ENCODE peak calls at places on chromosomes 2 and 18, in nine cellular contexts. G is small intestine; L is CD4-positive, alpha-beta T cell; V is hepatocyte; E is fibroblast of lung; Q is suprapubic skin; J is A673; S is gastrocnemius medialis; H is OCI-LY7. N is an unnamed sample.

GRCh38 chr2:164617466-164617865 is 3.8 kb downstream of the GRB14 start:
- DNase-seq in G (no peak), L (no peak), V (no peak), E (no peak), Q (no peak), J (no peak), S (no peak), H (no peak), N (no peak)

GRCh38 chr2:61759718-61760117 is 94.1 kb downstream of the FAM161A start:
- DNase-seq in G (no peak), L (no peak), V (no peak), E (peak), Q (no peak), J (no peak), S (no peak), H (no peak), N (no peak)

GRCh38 chr2:107072150-107072940 is 186.4 kb upstream of the ST6GAL2 start:
- DNase-seq in G (no peak), L (no peak), V (no peak), E (no peak), Q (no peak), J (no peak), S (no peak), H (no peak), N (no peak)

GRCh38 chr2:207833265-207833751 is 63.6 kb upstream of the FZD5 start:
- DNase-seq in G (peak), L (no peak), V (no peak), E (no peak), Q (no peak), J (no peak), S (no peak), H (no peak), N (no peak)

GRCh38 chr18:79547413-79548076 is 132.1 kb upstream of the CTDP1 start:
- DNase-seq in G (no peak), L (no peak), V (no peak), E (no peak), Q (peak), J (no peak), S (no peak), H (no peak), N (peak)

GRCh38 chr18:54712315-54712714 is 116.0 kb upstream of the RAB27B start:
- DNase-seq in G (no peak), L (no peak), V (no peak), E (peak), Q (no peak), J (no peak), S (no peak), H (no peak), N (no peak)

GRCh38 chr2:62415518-62415917 is 90.5 kb downstream of the TMEM17 start:
- DNase-seq in G (no peak), L (no peak), V (no peak), E (no peak), Q (no peak), J (no peak), S (no peak), H (no peak), N (no peak)

GRCh38 chr2:230865766-230866703 is 1.3 kb downstream of the ITM2C start:
- DNase-seq in G (peak), L (no peak), V (peak), E (no peak), Q (no peak), J (peak), S (no peak), H (no peak), N (peak)

GRCh38 chr18:44229693-44230108 is 451.0 kb upstream of the SETBP1 start:
- DNase-seq in G (no peak), L (no peak), V (peak), E (peak), Q (peak), J (no peak), S (peak), H (no peak), N (peak)

GRCh38 chr2:160440888-160441287 is 52.7 kb downstream of the RBMS1 start:
- DNase-seq in G (no peak), L (no peak), V (no peak), E (no peak), Q (no peak), J (no peak), S (no peak), H (no peak), N (no peak)

GRCh38 chr2:138415891-138416494 is 85.6 kb upstream of the SPOPL start:
- DNase-seq in G (no peak), L (no peak), V (no peak), E (peak), Q (no peak), J (no peak), S (no peak), H (no peak), N (no peak)

GRCh38 chr2:194166818-194167217 is 1490.2 kb upstream of the SLC39A10 start:
- DNase-seq in G (peak), L (no peak), V (peak), E (peak), Q (no peak), J (peak), S (no peak), H (peak), N (no peak)

GRCh38 chr18:4987452-4988405 is 209.3 kb downstream of the AKAIN1 start:
- DNase-seq in G (no peak), L (no peak), V (no peak), E (no peak), Q (no peak), J (no peak), S (no peak), H (no peak), N (no peak)

GRCh38 chr2:205343103-205343502 is 339.2 kb upstream of the NRP2 start:
- DNase-seq in G (no peak), L (no peak), V (no peak), E (no peak), Q (no peak), J (no peak), S (no peak), H (no peak), N (no peak)

GRCh38 chr2:113980946-113981345 is 91.1 kb downstream of the ACTR3 start:
- DNase-seq in G (no peak), L (no peak), V (no peak), E (no peak), Q (no peak), J (no peak), S (no peak), H (no peak), N (peak)

GRCh38 chr18:62485684-62486083 is 37.1 kb upstream of the ZCCHC2 start:
- DNase-seq in G (peak), L (no peak), V (peak), E (peak), Q (no peak), J (peak), S (no peak), H (no peak), N (no peak)

GRCh38 chr2:142865924-142866323 is 11.5 kb upstream of the KYNU start:
- DNase-seq in G (peak), L (no peak), V (no peak), E (peak), Q (no peak), J (no peak), S (no peak), H (peak), N (no peak)

GRCh38 chr2:222672068-222672401 is 577 bp downstream of the MOGAT1 start:
- DNase-seq in G (peak), L (no peak), V (no peak), E (no peak), Q (no peak), J (no peak), S (no peak), H (no peak), N (no peak)

GRCh38 chr2:88258208-88258607 is 88.1 kb downstream of the THNSL2 start:
- DNase-seq in G (no peak), L (no peak), V (no peak), E (no peak), Q (no peak), J (peak), S (no peak), H (no peak), N (no peak)

GRCh38 chr2:109638807-109639206 is 24.6 kb downstream of the SOWAHC start:
- DNase-seq in G (no peak), L (no peak), V (no peak), E (no peak), Q (no peak), J (no peak), S (no peak), H (no peak), N (no peak)

GRCh38 chr18:37535968-37536367 is 29.6 kb downstream of the CELF4 start:
- DNase-seq in G (no peak), L (no peak), V (no peak), E (no peak), Q (no peak), J (no peak), S (no peak), H (no peak), N (no peak)

GRCh38 chr2:188142088-188142487 is 149.6 kb upstream of the GULP1 start:
- DNase-seq in G (no peak), L (no peak), V (no peak), E (no peak), Q (no peak), J (no peak), S (no peak), H (no peak), N (no peak)

GRCh38 chr2:188138313-188138712 is 153.4 kb upstream of the GULP1 start:
- DNase-seq in G (no peak), L (no peak), V (no peak), E (no peak), Q (no peak), J (no peak), S (no peak), H (no peak), N (no peak)

GRCh38 chr2:188145885-188146284 is 145.8 kb upstream of the GULP1 start:
- DNase-seq in G (no peak), L (no peak), V (no peak), E (no peak), Q (no peak), J (no peak), S (no peak), H (no peak), N (no peak)

GRCh38 chr2:188146888-188147287 is 144.8 kb upstream of the GULP1 start:
- DNase-seq in G (no peak), L (no peak), V (no peak), E (no peak), Q (no peak), J (no peak), S (no peak), H (no peak), N (no peak)

GRCh38 chr2:188142636-188143035 is 149.0 kb upstream of the GULP1 start:
- DNase-seq in G (no peak), L (no peak), V (no peak), E (peak), Q (no peak), J (no peak), S (no peak), H (no peak), N (no peak)
- H3K27ac ChIP-seq in G (no peak), L (no peak), V (no peak), E (no peak), Q (no peak), J (no peak), S (no peak), H (no peak), N (no peak)

DNA sequence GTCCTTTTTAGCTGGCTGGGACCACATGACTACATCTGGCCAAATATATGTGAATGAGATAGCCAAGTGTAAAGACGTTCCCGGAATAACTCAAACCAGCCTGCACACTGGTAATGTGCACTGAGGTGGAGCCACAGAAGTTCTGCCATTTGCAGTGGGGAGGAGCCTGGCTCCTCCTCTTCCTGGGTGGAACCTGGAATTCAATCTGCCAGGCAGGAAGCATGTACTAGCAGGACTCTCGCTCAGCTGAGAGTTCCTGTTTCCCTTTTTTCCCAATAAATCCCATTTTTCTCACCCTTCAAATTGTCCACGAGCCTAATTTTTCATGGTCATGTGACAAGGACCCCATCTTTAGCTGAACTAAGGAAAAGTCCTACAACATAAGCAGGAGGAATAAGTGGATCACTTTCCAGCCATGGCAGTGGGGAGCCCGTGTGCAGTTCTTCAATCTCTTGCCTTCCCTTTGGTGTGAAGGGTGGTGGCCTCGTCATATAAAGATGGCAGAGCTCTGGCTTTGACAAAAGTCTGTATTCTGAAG is 183.2 kb downstream of the UXS1 start:
- DNase-seq in G (no peak), L (no peak), V (no peak), E (no peak), Q (no peak), J (no peak), S (no peak), H (no peak), N (no peak)
- H3K27ac ChIP-seq in G (no peak), L (no peak), V (no peak), E (no peak), Q (no peak), J (no peak), S (peak), H (no peak), N (peak)

GRCh38 chr2:169798397-169798717 is 314 bp upstream of the SSB start:
- DNase-seq in G (no peak), L (no peak), V (no peak), E (no peak), Q (no peak), J (no peak), S (no peak), H (no peak), N (no peak)

GRCh38 chr2:169797601-169798000 is 1.1 kb upstream of the SSB start:
- DNase-seq in G (no peak), L (no peak), V (no peak), E (no peak), Q (no peak), J (no peak), S (no peak), H (no peak), N (no peak)

GRCh38 chr2:169798718-169799495 is at the start of gene SSB:
- DNase-seq in G (peak), L (peak), V (peak), E (peak), Q (peak), J (peak), S (peak), H (peak), N (peak)

GRCh38 chr2:169796441-169796840 is 2.2 kb upstream of the SSB start:
- DNase-seq in G (peak), L (no peak), V (no peak), E (no peak), Q (no peak), J (no peak), S (no peak), H (no peak), N (no peak)

GRCh38 chr2:169799555-169799954 is 884 bp downstream of the SSB start:
- DNase-seq in G (peak), L (no peak), V (no peak), E (no peak), Q (no peak), J (peak), S (no peak), H (peak), N (no peak)
- H3K27ac ChIP-seq in G (no peak), L (peak), V (peak), E (peak), Q (peak), J (peak), S (peak), H (peak), N (no peak)

GRCh38 chr18:22346968-22347611 is 70.6 kb downstream of the CTAGE1 start:
- DNase-seq in G (peak), L (no peak), V (peak), E (peak), Q (no peak), J (no peak), S (peak), H (no peak), N (peak)
- H3K27ac ChIP-seq in G (peak), L (no peak), V (peak), E (no peak), Q (no peak), J (no peak), S (peak), H (no peak), N (peak)